ENCODE peak calls at places on chromosomes 12 and 14, in six cellular contexts. One of them, this sample, is unnamed.

GRCh38 chr12:104011265-104011664 is 38.7 kb downstream of the GLT8D2 start:
- DNase-seq in cardiac muscle cell: no peak
- DNase-seq in activated T-helper 1 cell treated with anti-CD3 and anti-CD28 coated beads, Interleukin-2, amount 50 U/mL, for 16 hours: no peak
- DNase-seq in left colon: no peak
- DNase-seq in AG20443: peak; percentile 79
- DNase-seq in right atrium auricular region: no peak
- DNase-seq in this sample: no peak

GRCh38 chr14:87971010-87971409 is 22.0 kb downstream of the GALC start:
- DNase-seq in activated T-helper 1 cell treated with anti-CD3 and anti-CD28 coated beads, Interleukin-2, amount 50 U/mL, for 16 hours: no peak
- DNase-seq in cardiac muscle cell: no peak
- DNase-seq in AG20443: no peak
- DNase-seq in right atrium auricular region: no peak
- DNase-seq in left colon: no peak
- DNase-seq in this sample: no peak

GRCh38 chr14:56463491-56463890 is 116.1 kb upstream of the TMEM260 start:
- DNase-seq in right atrium auricular region: no peak
- DNase-seq in AG20443: no peak
- DNase-seq in activated T-helper 1 cell treated with anti-CD3 and anti-CD28 coated beads, Interleukin-2, amount 50 U/mL, for 16 hours: no peak
- DNase-seq in cardiac muscle cell: no peak
- DNase-seq in left colon: no peak
- DNase-seq in this sample: no peak

GRCh38 chr14:71355324-71356201 is 448.3 kb downstream of the PCNX1 start:
- DNase-seq in left colon: no peak
- DNase-seq in activated T-helper 1 cell treated with anti-CD3 and anti-CD28 coated beads, Interleukin-2, amount 50 U/mL, for 16 hours: no peak
- DNase-seq in right atrium auricular region: no peak
- DNase-seq in AG20443: peak; percentile 58
- DNase-seq in cardiac muscle cell: peak; percentile 12
- DNase-seq in this sample: no peak

GRCh38 chr14:20632448-20632830 is 9.1 kb downstream of the OR6S1 start:
- DNase-seq in right atrium auricular region: no peak
- DNase-seq in activated T-helper 1 cell treated with anti-CD3 and anti-CD28 coated beads, Interleukin-2, amount 50 U/mL, for 16 hours: no peak
- DNase-seq in AG20443: no peak
- DNase-seq in cardiac muscle cell: no peak
- DNase-seq in left colon: no peak
- DNase-seq in this sample: no peak

GRCh38 chr12:48694038-48694437 is 12.0 kb upstream of the KANSL2 start:
- DNase-seq in left colon: no peak
- DNase-seq in activated T-helper 1 cell treated with anti-CD3 and anti-CD28 coated beads, Interleukin-2, amount 50 U/mL, for 16 hours: no peak
- DNase-seq in right atrium auricular region: no peak
- DNase-seq in cardiac muscle cell: no peak
- DNase-seq in AG20443: no peak
- DNase-seq in this sample: no peak

GRCh38 chr14:99560946-99561683 is 42.9 kb downstream of the CCDC85C start:
- DNase-seq in activated T-helper 1 cell treated with anti-CD3 and anti-CD28 coated beads, Interleukin-2, amount 50 U/mL, for 16 hours: no peak
- DNase-seq in cardiac muscle cell: no peak
- DNase-seq in left colon: no peak
- DNase-seq in AG20443: no peak
- DNase-seq in right atrium auricular region: no peak
- DNase-seq in this sample: no peak

GRCh38 chr12:109200825-109201495 is 84.6 kb downstream of the ACACB start:
- DNase-seq in AG20443: no peak
- DNase-seq in cardiac muscle cell: no peak
- DNase-seq in activated T-helper 1 cell treated with anti-CD3 and anti-CD28 coated beads, Interleukin-2, amount 50 U/mL, for 16 hours: no peak
- DNase-seq in right atrium auricular region: no peak
- DNase-seq in left colon: no peak
- DNase-seq in this sample: no peak

GRCh38 chr12:77578471-77579262 is 252.0 kb upstream of the NAV3 start:
- DNase-seq in right atrium auricular region: no peak
- DNase-seq in activated T-helper 1 cell treated with anti-CD3 and anti-CD28 coated beads, Interleukin-2, amount 50 U/mL, for 16 hours: no peak
- DNase-seq in AG20443: peak; percentile 11
- DNase-seq in left colon: no peak
- DNase-seq in cardiac muscle cell: no peak
- DNase-seq in this sample: no peak

GRCh38 chr12:118606690-118607089 is 230.3 kb downstream of the SUDS3 start:
- DNase-seq in cardiac muscle cell: no peak
- DNase-seq in activated T-helper 1 cell treated with anti-CD3 and anti-CD28 coated beads, Interleukin-2, amount 50 U/mL, for 16 hours: no peak
- DNase-seq in right atrium auricular region: no peak
- DNase-seq in left colon: no peak
- DNase-seq in AG20443: no peak
- DNase-seq in this sample: no peak

GRCh38 chr12:24380122-24380521 is 430.7 kb upstream of the SOX5 start:
- DNase-seq in activated T-helper 1 cell treated with anti-CD3 and anti-CD28 coated beads, Interleukin-2, amount 50 U/mL, for 16 hours: no peak
- DNase-seq in cardiac muscle cell: no peak
- DNase-seq in right atrium auricular region: no peak
- DNase-seq in AG20443: no peak
- DNase-seq in left colon: no peak
- DNase-seq in this sample: no peak

GRCh38 chr12:20520572-20520971 is 152.2 kb downstream of the PDE3A start:
- DNase-seq in AG20443: no peak
- DNase-seq in right atrium auricular region: no peak
- DNase-seq in cardiac muscle cell: no peak
- DNase-seq in activated T-helper 1 cell treated with anti-CD3 and anti-CD28 coated beads, Interleukin-2, amount 50 U/mL, for 16 hours: no peak
- DNase-seq in left colon: no peak
- DNase-seq in this sample: no peak

GRCh38 chr14:70886421-70887206 is 20.6 kb upstream of the PCNX1 start:
- DNase-seq in activated T-helper 1 cell treated with anti-CD3 and anti-CD28 coated beads, Interleukin-2, amount 50 U/mL, for 16 hours: no peak
- DNase-seq in cardiac muscle cell: peak; percentile 27
- DNase-seq in left colon: peak; percentile 32
- DNase-seq in right atrium auricular region: no peak
- DNase-seq in AG20443: no peak
- DNase-seq in this sample: no peak

GRCh38 chr14:36716614-36717184 is 55.0 kb downstream of the PAX9 start:
- DNase-seq in activated T-helper 1 cell treated with anti-CD3 and anti-CD28 coated beads, Interleukin-2, amount 50 U/mL, for 16 hours: no peak
- DNase-seq in AG20443: no peak
- DNase-seq in left colon: no peak
- DNase-seq in cardiac muscle cell: no peak
- DNase-seq in right atrium auricular region: no peak
- DNase-seq in this sample: no peak

GRCh38 chr14:94540031-94540794 is 21.0 kb upstream of the SERPINA4 start:
- DNase-seq in right atrium auricular region: peak; percentile 56
- DNase-seq in AG20443: no peak
- DNase-seq in left colon: no peak
- DNase-seq in cardiac muscle cell: no peak
- DNase-seq in activated T-helper 1 cell treated with anti-CD3 and anti-CD28 coated beads, Interleukin-2, amount 50 U/mL, for 16 hours: no peak
- DNase-seq in this sample: no peak

GRCh38 chr12:5433081-5433839 is 1.4 kb downstream of the NTF3 start:
- DNase-seq in activated T-helper 1 cell treated with anti-CD3 and anti-CD28 coated beads, Interleukin-2, amount 50 U/mL, for 16 hours: no peak
- DNase-seq in cardiac muscle cell: peak; percentile 63
- DNase-seq in right atrium auricular region: no peak
- DNase-seq in AG20443: peak; percentile 43
- DNase-seq in left colon: no peak
- DNase-seq in this sample: no peak

GRCh38 chr12:130339946-130340345 is 2.3 kb downstream of the PIWIL1 start:
- DNase-seq in AG20443: no peak
- DNase-seq in activated T-helper 1 cell treated with anti-CD3 and anti-CD28 coated beads, Interleukin-2, amount 50 U/mL, for 16 hours: no peak
- DNase-seq in left colon: peak; percentile 23
- DNase-seq in right atrium auricular region: no peak
- DNase-seq in cardiac muscle cell: no peak
- DNase-seq in this sample: no peak

GRCh38 chr12:12091977-12092663 is 21.4 kb downstream of the BCL2L14 start:
- DNase-seq in right atrium auricular region: no peak
- DNase-seq in cardiac muscle cell: no peak
- DNase-seq in activated T-helper 1 cell treated with anti-CD3 and anti-CD28 coated beads, Interleukin-2, amount 50 U/mL, for 16 hours: no peak
- DNase-seq in AG20443: no peak
- DNase-seq in left colon: no peak
- DNase-seq in this sample: no peak

GRCh38 chr14:99479160-99479902 is 1.3 kb downstream of the SETD3 start:
- DNase-seq in cardiac muscle cell: no peak
- DNase-seq in activated T-helper 1 cell treated with anti-CD3 and anti-CD28 coated beads, Interleukin-2, amount 50 U/mL, for 16 hours: no peak
- DNase-seq in left colon: no peak
- DNase-seq in right atrium auricular region: no peak
- DNase-seq in AG20443: no peak
- DNase-seq in this sample: no peak

GRCh38 chr12:106919910-106920544 is 35.7 kb upstream of the TMEM263 start:
- DNase-seq in activated T-helper 1 cell treated with anti-CD3 and anti-CD28 coated beads, Interleukin-2, amount 50 U/mL, for 16 hours: no peak
- DNase-seq in right atrium auricular region: no peak
- DNase-seq in cardiac muscle cell: peak; percentile 64
- DNase-seq in left colon: no peak
- DNase-seq in AG20443: peak; percentile 65
- DNase-seq in this sample: no peak

GRCh38 chr14:100673807-100674154 is 52.9 kb upstream of the DLK1 start:
- DNase-seq in right atrium auricular region: no peak
- DNase-seq in left colon: no peak
- DNase-seq in AG20443: no peak
- DNase-seq in activated T-helper 1 cell treated with anti-CD3 and anti-CD28 coated beads, Interleukin-2, amount 50 U/mL, for 16 hours: no peak
- DNase-seq in cardiac muscle cell: no peak
- DNase-seq in this sample: no peak

GRCh38 chr14:70289138-70289537 is 70.3 kb downstream of the COX16 start:
- DNase-seq in AG20443: no peak
- DNase-seq in cardiac muscle cell: no peak
- DNase-seq in left colon: no peak
- DNase-seq in right atrium auricular region: no peak
- DNase-seq in activated T-helper 1 cell treated with anti-CD3 and anti-CD28 coated beads, Interleukin-2, amount 50 U/mL, for 16 hours: no peak
- DNase-seq in this sample: no peak

GRCh38 chr12:56864318-56864717 is 69.9 kb downstream of the SDR9C7 start:
- DNase-seq in activated T-helper 1 cell treated with anti-CD3 and anti-CD28 coated beads, Interleukin-2, amount 50 U/mL, for 16 hours: no peak
- DNase-seq in cardiac muscle cell: no peak
- DNase-seq in left colon: no peak
- DNase-seq in right atrium auricular region: no peak
- DNase-seq in AG20443: no peak
- DNase-seq in this sample: no peak

GRCh38 chr14:91879196-91879595 is 11.9 kb upstream of the TC2N start:
- DNase-seq in right atrium auricular region: no peak
- DNase-seq in activated T-helper 1 cell treated with anti-CD3 and anti-CD28 coated beads, Interleukin-2, amount 50 U/mL, for 16 hours: no peak
- DNase-seq in left colon: no peak
- DNase-seq in cardiac muscle cell: no peak
- DNase-seq in AG20443: no peak
- DNase-seq in this sample: no peak

GRCh38 chr12:49305762-49306161 is 10.8 kb downstream of the PRPH start:
- DNase-seq in activated T-helper 1 cell treated with anti-CD3 and anti-CD28 coated beads, Interleukin-2, amount 50 U/mL, for 16 hours: no peak
- DNase-seq in left colon: no peak
- DNase-seq in cardiac muscle cell: no peak
- DNase-seq in right atrium auricular region: no peak
- DNase-seq in AG20443: no peak
- DNase-seq in this sample: no peak

GRCh38 chr12:57429473-57430116 is 1.2 kb downstream of the R3HDM2 start:
- DNase-seq in right atrium auricular region: no peak
- DNase-seq in AG20443: no peak
- DNase-seq in activated T-helper 1 cell treated with anti-CD3 and anti-CD28 coated beads, Interleukin-2, amount 50 U/mL, for 16 hours: no peak
- DNase-seq in left colon: peak; percentile 11
- DNase-seq in cardiac muscle cell: no peak
- DNase-seq in this sample: no peak